ENCODE peak calls at places on chromosomes 7 and 10, in nine cellular contexts. E, U, Y, F, T, C, O, A and Z are unnamed samples.

GRCh38 chr7:47008461-47008860 is 573.5 kb downstream of the TNS3 start:
- DNase-seq in E (no peak), U (no peak), Y (no peak), F (no peak), T (no peak), C (no peak), O (no peak), A (no peak), Z (no peak)

GRCh38 chr7:15709978-15710377 is 23.5 kb upstream of the MEOX2 start:
- DNase-seq in E (no peak), U (no peak), Y (no peak), F (no peak), T (no peak), C (no peak), O (no peak), A (no peak), Z (no peak)

GRCh38 chr10:34018129-34018528 is 683.7 kb upstream of the NRP1 start:
- DNase-seq in E (no peak), U (no peak), Y (peak), F (no peak), T (no peak), C (no peak), O (no peak), A (no peak), Z (no peak)

GRCh38 chr7:40843338-40844026 is 708.7 kb downstream of the SUGCT start:
- DNase-seq in E (no peak), U (no peak), Y (no peak), F (no peak), T (no peak), C (no peak), O (no peak), A (no peak), Z (no peak)

GRCh38 chr7:42774436-42774835 is 137.4 kb downstream of the C7orf25 start:
- DNase-seq in E (no peak), U (no peak), Y (no peak), F (no peak), T (no peak), C (no peak), O (no peak), A (no peak), Z (no peak)

GRCh38 chr10:119917777-119918176 is 25.2 kb downstream of the SEC23IP start:
- DNase-seq in E (no peak), U (no peak), Y (no peak), F (no peak), T (no peak), C (no peak), O (no peak), A (no peak), Z (no peak)

GRCh38 chr10:124168991-124169826 is 75.8 kb upstream of the CHST15 start:
- DNase-seq in E (no peak), U (no peak), Y (no peak), F (peak), T (no peak), C (peak), O (peak), A (no peak), Z (no peak)

GRCh38 chr10:3398825-3399646 is 226.5 kb upstream of the PITRM1 start:
- DNase-seq in E (no peak), U (no peak), Y (no peak), F (no peak), T (peak), C (no peak), O (no peak), A (no peak), Z (no peak)

GRCh38 chr7:131890191-131890590 is 333.8 kb upstream of the PODXL start:
- DNase-seq in E (no peak), U (no peak), Y (no peak), F (no peak), T (no peak), C (no peak), O (no peak), A (no peak), Z (no peak)

GRCh38 chr7:54877683-54878082 is 118.7 kb upstream of the SEC61G start:
- DNase-seq in E (no peak), U (no peak), Y (no peak), F (no peak), T (no peak), C (no peak), O (no peak), A (no peak), Z (no peak)

GRCh38 chr10:35564276-35564982 is 40.7 kb upstream of the GJD4 start:
- DNase-seq in E (no peak), U (no peak), Y (no peak), F (no peak), T (peak), C (no peak), O (no peak), A (no peak), Z (peak)

GRCh38 chr10:612696-613095 is 76.8 kb downstream of the DIP2C start:
- DNase-seq in E (no peak), U (no peak), Y (no peak), F (no peak), T (no peak), C (no peak), O (no peak), A (no peak), Z (no peak)

GRCh38 chr10:103231047-103231551 is 14.6 kb upstream of the RPEL1 start:
- DNase-seq in E (peak), U (no peak), Y (no peak), F (peak), T (peak), C (peak), O (peak), A (no peak), Z (no peak)

GRCh38 chr7:99473315-99473596 is 566 bp downstream of the ZNF789 start:
- DNase-seq in E (no peak), U (peak), Y (no peak), F (peak), T (peak), C (no peak), O (no peak), A (no peak), Z (peak)

DNA sequence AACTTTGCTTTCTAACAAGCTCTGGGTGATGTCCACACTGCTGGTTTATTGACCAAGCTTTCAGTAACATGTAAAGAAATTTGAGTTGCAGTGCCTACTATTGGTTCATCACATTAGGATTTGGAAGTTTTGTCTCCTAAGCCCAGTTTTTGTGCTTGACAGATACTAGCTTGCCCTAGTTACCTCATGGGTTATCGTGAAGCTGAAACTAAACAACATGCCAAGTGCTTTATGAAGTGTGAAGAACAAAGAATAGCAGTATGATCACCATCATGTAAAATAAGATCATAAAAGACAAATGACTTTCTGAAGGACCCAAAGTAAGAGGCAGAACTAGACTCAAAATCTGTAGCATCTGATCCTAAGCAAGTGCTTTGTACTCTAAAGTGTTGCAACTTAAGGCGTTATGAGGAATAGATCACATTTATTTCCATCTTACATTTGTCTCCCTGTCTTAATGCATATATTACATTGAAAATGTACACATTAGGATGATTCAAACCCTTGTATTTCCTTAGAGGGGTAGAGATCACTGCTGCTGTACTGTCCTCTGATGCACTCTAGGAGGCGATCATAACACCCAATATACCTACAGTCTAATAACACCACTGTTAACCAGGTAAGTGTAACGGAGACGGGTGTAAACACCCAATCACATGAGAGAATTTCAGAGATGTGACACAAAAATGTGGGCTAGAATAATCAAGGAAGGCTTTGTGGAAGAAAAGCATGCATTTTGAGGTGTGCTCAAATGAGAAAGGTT is 71.3 kb downstream of the NRCAM start:
- DNase-seq in E (no peak), U (no peak), Y (no peak), F (no peak), T (no peak), C (no peak), O (no peak), A (no peak), Z (peak)
- TF ChIP-seq CTCF in E (no peak), U (no peak), Y (peak), F (peak), T (peak), C (peak), O (no peak), A (peak), Z (peak)

GRCh38 chr10:8037941-8038894 is 16.3 kb upstream of the GATA3 start:
- DNase-seq in E (no peak), U (no peak), Y (no peak), F (peak), T (no peak), C (no peak), O (no peak), A (no peak), Z (peak)
- TF ChIP-seq CTCF in E (no peak), U (no peak), Y (no peak), F (no peak), T (no peak), C (no peak), O (no peak), A (no peak), Z (no peak)

GRCh38 chr10:69883256-69883655 is 81.5 kb downstream of the COL13A1 start:
- DNase-seq in E (no peak), U (peak), Y (no peak), F (peak), T (no peak), C (no peak), O (no peak), A (no peak), Z (no peak)

GRCh38 chr10:69888882-69889584 is 87.3 kb downstream of the COL13A1 start:
- DNase-seq in E (no peak), U (no peak), Y (no peak), F (no peak), T (no peak), C (no peak), O (no peak), A (no peak), Z (no peak)

GRCh38 chr10:69884686-69885085 is 83.0 kb downstream of the COL13A1 start:
- DNase-seq in E (no peak), U (no peak), Y (no peak), F (no peak), T (no peak), C (no peak), O (no peak), A (no peak), Z (no peak)

GRCh38 chr10:69883680-69884375 is 82.1 kb downstream of the COL13A1 start:
- DNase-seq in E (no peak), U (no peak), Y (no peak), F (no peak), T (no peak), C (no peak), O (no peak), A (no peak), Z (no peak)

GRCh38 chr10:69885379-69886156 is 83.9 kb downstream of the COL13A1 start:
- DNase-seq in E (no peak), U (no peak), Y (no peak), F (no peak), T (no peak), C (no peak), O (no peak), A (no peak), Z (no peak)
- TF ChIP-seq CTCF in E (no peak), U (peak), Y (peak), F (peak), T (peak), C (peak), O (no peak), A (peak), Z (no peak)

DNA sequence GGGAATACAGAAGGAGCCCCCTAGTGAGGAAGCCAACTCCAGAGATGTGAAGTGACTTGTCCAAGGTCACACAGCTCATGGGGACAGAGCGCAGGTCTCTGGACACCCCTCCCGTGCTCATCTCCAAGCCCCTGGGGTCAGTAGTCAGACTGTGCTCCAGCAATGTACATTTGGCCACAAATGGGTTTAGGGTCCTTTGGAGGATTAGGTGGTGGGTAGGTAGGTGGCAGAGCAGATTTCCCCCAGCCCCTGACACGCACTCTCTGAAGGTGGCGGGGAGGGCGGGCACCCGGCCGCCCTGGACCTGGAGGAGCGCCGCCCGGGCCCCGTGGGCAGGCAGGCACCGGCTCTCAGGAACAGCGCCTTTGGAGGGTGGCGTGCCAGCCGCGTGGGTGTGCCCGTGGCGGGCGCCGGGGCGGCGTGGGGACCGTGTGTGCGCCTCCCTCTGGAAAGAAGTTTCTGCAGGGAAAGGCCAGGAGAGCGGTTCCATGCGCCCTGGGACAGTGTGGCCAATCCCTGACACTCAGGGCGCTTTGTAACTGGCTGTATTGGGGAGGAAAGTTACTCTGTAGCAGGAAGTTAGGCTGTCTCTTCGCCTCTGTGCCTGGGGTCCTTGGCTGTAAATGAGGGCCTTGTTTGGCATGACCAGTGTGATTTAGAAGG is 1.0 kb downstream of the WIPF3 start:
- DNase-seq in E (no peak), U (peak), Y (no peak), F (peak), T (no peak), C (peak), O (no peak), A (peak), Z (no peak)
- TF ChIP-seq CTCF in E (no peak), U (peak), Y (no peak), F (peak), T (no peak), C (peak), O (no peak), A (no peak), Z (no peak)

DNA sequence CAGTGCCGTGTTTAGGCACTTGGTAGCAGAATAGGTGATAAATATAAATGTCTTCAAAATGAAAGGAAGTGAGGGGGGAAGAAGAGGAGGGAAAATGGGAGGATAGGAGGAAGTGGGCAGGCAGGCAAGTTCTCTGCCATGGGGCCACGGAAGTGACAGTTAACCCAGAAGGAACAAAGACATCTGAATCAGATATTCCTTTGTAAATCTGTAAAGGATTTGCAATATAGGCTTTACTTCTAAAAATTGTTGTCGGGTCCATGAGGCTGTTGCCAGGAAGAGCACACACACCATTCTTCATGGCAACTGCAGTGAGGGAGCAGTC is 23.7 kb upstream of the RASSF4 start:
- DNase-seq in E (no peak), U (no peak), Y (no peak), F (no peak), T (no peak), C (no peak), O (no peak), A (no peak), Z (no peak)
- TF ChIP-seq CTCF in E (no peak), U (no peak), Y (no peak), F (no peak), T (no peak), C (no peak), O (no peak), A (no peak), Z (no peak)

DNA sequence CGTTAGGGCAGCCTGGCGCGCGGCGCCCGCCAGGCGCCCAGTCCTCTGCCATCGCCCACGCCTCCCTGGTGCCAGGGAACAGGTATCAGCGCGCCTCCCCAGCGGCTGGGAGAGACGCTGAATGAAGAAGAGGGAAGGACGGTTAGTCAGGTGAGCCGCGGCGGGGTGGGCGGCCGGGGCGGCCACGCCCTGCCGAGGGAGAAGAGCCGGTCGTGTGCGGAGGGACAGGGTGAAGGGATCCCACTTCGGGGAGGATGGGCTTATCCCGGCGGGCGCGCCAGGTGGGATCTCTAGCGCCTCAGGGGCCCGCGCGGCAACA is 580 bp upstream of the ARL4A start:
- DNase-seq in E (no peak), U (no peak), Y (no peak), F (no peak), T (no peak), C (no peak), O (no peak), A (no peak), Z (no peak)
- TF ChIP-seq CTCF in E (no peak), U (no peak), Y (no peak), F (peak), T (no peak), C (no peak), O (no peak), A (no peak), Z (no peak)